ENCODE peak calls at places on chromosomes 5 and 9, in four cellular contexts. Q, Z, H and R are unnamed samples.
A peak's percentile ranks its signal among the peaks of the same experiment; 100 is the strongest.

GRCh38 chr9:73847536-73847935 is 649.6 kb upstream of the RORB start:
- DNase-seq in Q (no peak), Z (no peak), H (no peak), R (no peak)

GRCh38 chr9:74762950-74763349 is 124.8 kb downstream of the TRPM6 start:
- DNase-seq in Q (no peak), Z (no peak), H (no peak), R (no peak)

GRCh38 chr5:73994963-73995362 is 369.0 kb downstream of the ARHGEF28 start:
- DNase-seq in Q (no peak), Z (no peak), H (no peak), R (no peak)

GRCh38 chr9:120482424-120483186 is 97.4 kb downstream of the CDK5RAP2 start:
- DNase-seq in Q (no peak), Z (no peak), H (no peak), R (no peak)

GRCh38 chr5:138696501-138696900 is 56.7 kb upstream of the CTNNA1 start:
- DNase-seq in Q (no peak), Z (no peak), H (no peak), R (no peak)

GRCh38 chr5:173572431-173573125 is 43.9 kb downstream of the BOD1 start:
- DNase-seq in Q (no peak), Z (peak; percentile 60), H (no peak), R (no peak)

GRCh38 chr9:26331223-26331622 is 561.4 kb downstream of the CAAP1 start:
- DNase-seq in Q (no peak), Z (no peak), H (no peak), R (no peak)

GRCh38 chr9:86072393-86073016 is 26.9 kb downstream of the GOLM1 start:
- DNase-seq in Q (no peak), Z (no peak), H (no peak), R (no peak)

GRCh38 chr9:77808750-77809079 is 160.6 kb upstream of the GNA14 start:
- DNase-seq in Q (peak; percentile 72), Z (no peak), H (no peak), R (no peak)

DNA sequence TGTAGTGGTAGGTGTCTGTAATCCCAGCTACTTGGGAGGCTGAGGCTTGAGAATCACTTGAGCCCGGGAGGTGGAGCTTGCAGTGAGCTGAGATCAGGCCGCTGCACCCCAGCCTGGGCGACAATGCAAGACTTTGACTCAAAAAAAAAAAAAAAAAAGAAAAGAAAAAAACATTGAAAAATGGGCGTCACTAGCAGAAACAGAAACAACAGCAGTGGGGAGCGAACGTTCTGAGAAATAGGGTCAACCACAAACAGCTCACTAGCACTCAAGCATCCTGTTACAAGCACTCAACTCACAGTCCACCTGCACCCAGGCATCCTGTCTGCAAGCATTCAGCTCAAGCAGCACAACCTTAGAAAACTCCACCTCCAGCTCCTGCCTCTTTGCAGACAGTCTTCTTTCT is 17.2 kb downstream of the TRIM14 start:
- DNase-seq in Q (no peak), Z (no peak), H (no peak), R (no peak)
- TF ChIP-seq POLR2A in Q (no peak), Z (no peak), H (no peak), R (no peak)

DNA sequence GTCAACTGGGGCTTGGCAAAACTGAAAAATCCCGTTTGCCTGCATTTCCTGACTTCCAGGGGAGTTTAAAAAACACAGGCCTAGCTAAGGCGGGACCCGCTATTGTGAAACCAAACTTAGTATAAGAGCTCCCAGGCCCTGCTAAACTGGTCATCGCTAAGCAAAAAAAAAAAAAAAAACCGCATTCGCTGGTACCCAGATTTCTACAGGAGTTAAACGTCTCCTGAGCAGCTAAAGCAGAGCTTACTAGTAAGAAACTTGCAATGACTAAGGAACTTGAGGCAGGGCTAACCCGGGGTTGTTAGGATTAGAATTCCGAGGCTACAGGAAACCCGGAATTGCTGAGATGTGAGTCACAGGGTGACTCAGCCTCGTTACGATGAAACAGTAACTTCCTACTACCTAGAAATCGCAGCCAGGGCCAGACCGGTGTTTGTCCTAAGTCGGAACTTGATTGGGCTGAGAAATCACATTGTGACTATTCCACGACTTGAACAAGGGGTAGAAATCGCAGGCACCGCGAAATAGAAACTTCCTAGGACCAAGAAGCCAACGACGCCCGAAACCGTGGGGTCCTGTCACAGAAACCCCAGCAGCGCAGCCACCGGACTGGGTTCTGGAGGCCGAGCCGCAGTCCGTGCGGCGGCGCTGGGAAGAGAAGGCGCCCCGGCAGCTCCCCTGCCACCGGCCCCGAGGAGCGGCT is 89.5 kb downstream of the ANXA2R start:
- DNase-seq in Q (no peak), Z (peak; percentile 85), H (peak; percentile 97), R (peak; percentile 62)
- TF ChIP-seq EP300 in Q (no peak), Z (no peak), H (peak; percentile 63), R (no peak)

DNA sequence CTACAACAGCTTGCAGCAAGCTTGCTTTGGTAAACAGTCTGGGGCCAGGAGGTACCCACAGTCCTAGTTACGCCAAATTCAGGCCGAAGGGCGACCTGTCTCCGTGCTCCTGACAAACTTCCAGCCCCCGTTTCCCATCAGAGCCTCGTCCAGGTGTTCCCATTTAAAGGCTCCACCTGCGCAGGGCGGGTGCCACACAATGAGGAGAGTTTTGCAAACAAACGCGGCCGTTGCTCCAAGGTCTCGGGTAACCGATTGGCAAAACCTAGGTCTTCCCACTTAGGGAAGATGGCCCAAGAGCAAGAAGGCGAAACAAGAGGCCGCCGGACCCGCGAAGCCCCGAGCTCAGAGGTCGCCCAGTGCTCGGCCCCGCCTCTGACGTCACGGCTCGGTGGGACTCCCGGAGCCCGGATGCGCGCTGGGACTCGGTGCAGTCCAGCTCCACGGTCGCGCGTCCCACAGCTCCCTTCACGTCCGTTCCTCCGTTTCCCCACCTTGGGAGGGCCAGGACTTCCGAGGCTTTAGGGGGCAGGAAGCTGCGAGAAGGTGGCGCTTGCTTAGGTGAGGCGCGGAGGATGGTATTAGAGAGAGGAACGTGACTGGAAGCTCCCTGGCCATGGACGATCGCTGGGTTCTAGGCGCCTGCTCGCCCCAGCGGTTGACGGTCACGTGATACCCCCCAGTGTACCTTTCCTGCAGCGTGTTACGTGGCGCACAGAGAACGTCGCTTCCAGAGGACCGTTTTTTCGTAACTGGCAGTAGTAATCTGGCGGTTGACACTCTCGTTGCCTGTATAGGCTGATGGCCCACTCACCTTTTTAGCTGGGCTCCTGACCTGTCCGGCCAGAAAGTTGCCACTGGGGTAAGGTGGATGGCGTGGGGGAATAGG is 41.8 kb upstream of the KDM4C start:
- DNase-seq in Q (peak; percentile 79), Z (peak; percentile 67), H (peak; percentile 70), R (no peak)
- TF ChIP-seq POLR2A in Q (peak; percentile 85), Z (no peak), H (peak; percentile 48), R (no peak)

GRCh38 chr5:77881528-77881927 is 105.4 kb upstream of the TBCA start:
- DNase-seq in Q (no peak), Z (no peak), H (no peak), R (no peak)
- TF ChIP-seq EP300 in Q (no peak), Z (no peak), H (no peak), R (no peak)

GRCh38 chr9:91066856-91067255 is 265.2 kb downstream of the SYK start:
- DNase-seq in Q (no peak), Z (no peak), H (no peak), R (no peak)
- TF ChIP-seq POLR2A in Q (no peak), Z (no peak), H (no peak), R (no peak)

GRCh38 chr9:133127340-133127981 is 6.4 kb upstream of the RALGDS start:
- DNase-seq in Q (no peak), Z (peak; percentile 86), H (no peak), R (no peak)
- TF ChIP-seq EP300 in Q (no peak), Z (no peak), H (no peak), R (no peak)